ENCODE peak calls at places on chromosomes 3 and 15, in eight cellular contexts. W is SK-N-MC, B is HepG2, E is endothelial cell of umbilical vein, J is esophagus muscularis mucosa, Z is sigmoid colon, C is SK-N-SH, S is stomach. Q is an unnamed sample.

GRCh38 chr3:186930143-186930638 is at the start of gene ST6GAL1:
- DNase-seq in W (no peak), B (peak; percentile 43), E (peak; percentile 93), J (peak; percentile 93), Z (peak; percentile 73), C (peak; percentile 90), S (peak; percentile 67), Q (no peak)

GRCh38 chr15:63013052-63013808 is 29.3 kb upstream of the TPM1 start:
- DNase-seq in W (peak; percentile 20), B (no peak), E (peak; percentile 86), J (no peak), Z (no peak), C (no peak), S (no peak), Q (no peak)

GRCh38 chr3:121621491-121621890 is 28.3 kb downstream of the FBXO40 start:
- DNase-seq in W (no peak), B (no peak), E (no peak), J (no peak), Z (no peak), C (no peak), S (no peak), Q (no peak)

GRCh38 chr15:100729461-100729860 is 127.1 kb downstream of the ASB7 start:
- DNase-seq in W (no peak), B (no peak), E (no peak), J (peak; percentile 57), Z (no peak), C (peak; percentile 1), S (no peak), Q (no peak)

GRCh38 chr3:79367803-79368202 is 400.0 kb downstream of the ROBO1 start:
- DNase-seq in W (no peak), B (no peak), E (no peak), J (no peak), Z (no peak), C (no peak), S (no peak), Q (no peak)

GRCh38 chr3:95813261-95813660 is 1001.1 kb upstream of the EPHA6 start:
- DNase-seq in W (no peak), B (no peak), E (no peak), J (no peak), Z (no peak), C (no peak), S (no peak), Q (no peak)

GRCh38 chr3:171453175-171453868 is 6.9 kb downstream of the TNIK start:
- DNase-seq in W (no peak), B (no peak), E (no peak), J (no peak), Z (no peak), C (no peak), S (no peak), Q (no peak)

GRCh38 chr3:194056731-194057415 is 79.1 kb upstream of the HES1 start:
- DNase-seq in W (no peak), B (no peak), E (no peak), J (no peak), Z (no peak), C (no peak), S (no peak), Q (no peak)

DNA sequence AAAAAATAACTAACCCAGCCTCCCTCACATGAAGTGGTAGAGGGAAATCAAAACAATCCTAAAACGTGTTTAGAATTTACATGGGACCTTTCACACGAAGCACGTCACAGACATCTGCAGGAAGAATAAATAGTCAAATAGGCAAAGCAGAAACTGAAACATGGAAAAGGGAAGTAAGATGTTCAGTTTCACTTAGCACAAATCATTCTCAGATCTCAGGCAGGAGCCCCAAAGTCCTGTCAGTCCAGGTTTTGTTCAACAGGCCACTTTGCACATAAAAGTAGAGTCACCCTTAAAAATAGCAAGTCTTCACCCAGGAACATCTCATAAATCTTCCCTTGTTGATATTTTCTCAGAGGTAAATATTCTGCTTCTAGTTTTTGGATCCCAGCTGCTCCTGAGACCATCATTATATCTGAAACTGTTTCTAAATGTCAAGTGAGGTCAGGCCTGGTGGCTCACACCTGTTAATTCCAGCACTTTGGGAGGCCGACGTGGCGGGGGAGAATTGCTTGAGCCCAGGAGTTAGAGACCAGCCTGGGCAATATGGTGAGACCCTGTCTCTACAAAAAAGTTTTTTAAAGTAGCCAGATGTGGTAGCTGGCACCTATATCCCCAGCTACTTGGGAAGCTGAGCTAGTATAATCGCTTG is 1.9 kb downstream of the RUBCN start:
- DNase-seq in W (no peak), B (no peak), E (no peak), J (no peak), Z (no peak), C (no peak), S (no peak), Q (no peak)
- TF ChIP-seq POLR2AphosphoS5 in W (no peak), B (no peak), E (no peak), J (no peak), Z (no peak), C (no peak), S (no peak), Q (no peak)

DNA sequence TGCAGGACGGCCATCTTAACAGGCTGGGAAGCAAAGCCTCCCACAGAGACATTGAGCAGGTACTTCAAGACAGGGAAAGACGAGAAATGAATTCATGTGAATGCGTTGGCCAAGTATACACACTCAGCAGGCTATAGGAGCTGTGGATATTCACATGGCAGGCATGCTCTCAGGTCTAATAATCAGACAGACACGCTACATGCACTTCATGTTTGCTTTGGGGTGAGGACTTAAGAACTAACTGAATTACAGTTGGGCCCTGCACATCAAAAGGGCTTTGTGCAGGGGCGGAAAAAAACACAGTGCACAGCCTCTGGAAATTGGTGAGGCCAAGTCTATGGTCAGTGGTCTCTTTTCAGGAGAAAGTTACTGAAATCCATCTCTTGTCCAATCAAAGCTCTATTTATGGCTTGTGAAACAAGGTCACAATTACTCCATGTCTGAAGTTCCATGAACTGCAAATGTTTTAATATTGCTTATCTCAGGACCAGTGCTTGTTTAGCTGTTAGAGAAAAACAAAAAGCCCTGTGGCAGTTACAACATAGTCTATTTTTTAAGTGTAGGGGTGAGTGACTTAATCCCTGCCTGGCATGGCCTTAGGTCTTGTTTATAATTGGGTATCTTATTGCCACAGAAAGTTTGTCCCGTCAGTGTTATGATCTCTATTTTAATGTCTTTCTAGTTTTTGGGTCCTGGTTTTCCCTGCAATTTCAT is 100.6 kb upstream of the GOLGA6L6 start:
- DNase-seq in W (no peak), B (peak; percentile 29), E (no peak), J (peak; percentile 90), Z (no peak), C (no peak), S (no peak), Q (no peak)
- H3K9me3 ChIP-seq in W (no peaks in the 10 kb centered on the region), B (no peaks in the 10 kb centered on the region), E (peaks cover 9% of the 10 kb centered on the region), J (no peaks in the 10 kb centered on the region), Z (no peaks in the 10 kb centered on the region), C (no peaks in the 10 kb centered on the region), S (no peaks in the 10 kb centered on the region), Q (no peaks in the 10 kb centered on the region)

DNA sequence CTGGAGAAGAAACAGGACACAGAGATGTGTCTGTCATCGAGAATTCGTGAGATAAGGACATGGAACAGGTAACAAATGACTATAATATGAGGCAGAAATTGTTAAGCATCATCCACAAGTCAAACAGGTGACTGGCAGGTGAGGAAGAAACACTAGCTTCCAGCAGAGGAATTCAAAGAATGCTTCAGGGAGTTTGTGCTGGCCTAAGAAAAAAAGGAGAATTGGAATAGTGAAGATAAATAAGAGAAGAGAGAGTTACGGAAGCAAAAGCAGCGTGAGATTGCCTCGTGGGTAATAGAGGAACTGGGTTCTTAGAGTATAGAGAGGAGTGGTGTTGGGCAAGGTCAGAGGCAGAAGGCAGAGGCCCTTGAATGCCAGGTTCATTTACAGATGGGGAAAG is 22.9 kb upstream of the FGF12 start:
- DNase-seq in W (no peak), B (no peak), E (no peak), J (no peak), Z (no peak), C (no peak), S (no peak), Q (no peak)
- TF ChIP-seq POLR2AphosphoS5 in W (no peak), B (no peak), E (no peak), J (no peak), Z (no peak), C (no peak), S (no peak), Q (no peak)

DNA sequence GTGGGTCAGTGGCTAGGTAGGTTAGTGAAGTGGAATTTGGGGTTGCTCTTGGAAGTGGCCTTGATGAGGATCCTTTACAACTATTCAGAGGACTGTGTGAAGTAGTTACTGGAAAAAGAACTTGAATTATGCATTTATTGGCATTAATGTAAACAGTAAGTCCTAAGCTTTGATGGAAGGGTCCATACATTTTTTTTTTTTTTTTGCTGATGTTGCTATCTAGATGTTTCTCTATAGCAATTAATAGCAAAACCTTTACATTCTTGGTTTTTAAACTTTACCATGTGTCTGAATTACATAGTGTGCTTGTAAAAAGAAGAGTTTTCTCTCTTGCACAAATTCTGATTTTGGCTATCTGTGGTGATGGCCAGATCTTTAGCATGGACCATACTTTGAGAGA is 9.5 kb downstream of the ZNF621 start:
- DNase-seq in W (no peak), B (no peak), E (no peak), J (no peak), Z (no peak), C (no peak), S (no peak), Q (no peak)
- H3K9me3 ChIP-seq in W (no peaks in the 10 kb centered on the region), B (no peaks in the 10 kb centered on the region), E (peaks cover 2% of the 10 kb centered on the region), J (no peaks in the 10 kb centered on the region), Z (peaks cover 4% of the 10 kb centered on the region), C (no peaks in the 10 kb centered on the region), S (peaks cover 43% of the 10 kb centered on the region), Q (no peaks in the 10 kb centered on the region)

DNA sequence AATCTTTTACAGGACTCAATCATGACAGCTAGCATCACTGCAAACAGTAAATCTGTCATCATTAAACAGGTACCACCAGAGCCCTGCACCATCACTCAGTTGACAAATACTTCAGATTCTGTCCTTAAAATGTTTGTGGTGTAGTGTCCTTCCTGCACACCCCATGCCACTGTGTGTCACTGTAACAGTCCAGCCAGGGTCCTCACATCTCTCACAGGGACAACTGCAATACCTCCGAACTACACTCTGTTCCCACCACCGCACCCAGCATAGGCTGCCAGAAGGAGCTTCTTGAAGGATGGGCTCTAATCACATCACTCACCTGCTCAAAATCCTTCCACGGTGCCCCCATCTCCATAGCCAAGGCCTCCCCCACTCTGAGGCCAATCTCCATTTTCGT is 90.2 kb upstream of the FGF12 start:
- DNase-seq in W (no peak), B (no peak), E (no peak), J (peak; percentile 90), Z (no peak), C (no peak), S (no peak), Q (no peak)
- TF ChIP-seq POLR2AphosphoS5 in W (no peak), B (no peak), E (no peak), J (no peak), Z (no peak), C (no peak), S (no peak), Q (no peak)

DNA sequence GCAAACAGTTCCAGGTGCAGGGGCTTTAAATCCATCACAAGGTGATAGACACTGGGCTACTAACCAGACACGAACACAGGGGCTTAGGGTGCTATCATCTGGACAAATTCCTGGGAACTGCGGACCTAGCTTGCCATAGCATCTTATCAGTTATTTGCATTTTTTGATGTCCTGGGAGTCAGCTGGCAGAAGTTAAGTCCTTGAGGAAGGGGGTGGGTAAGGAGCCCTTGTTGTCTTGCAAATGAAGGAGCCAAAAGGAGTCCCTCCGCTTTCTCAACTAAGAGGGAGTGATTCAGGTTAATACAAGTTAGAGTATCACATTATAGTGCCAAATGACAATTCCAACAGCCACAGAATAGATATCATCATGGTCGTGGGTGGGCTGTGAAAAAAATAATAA is 108.9 kb downstream of the NPAP1 start:
- DNase-seq in W (no peak), B (no peak), E (no peak), J (no peak), Z (no peak), C (no peak), S (no peak), Q (no peak)
- H3K9me3 ChIP-seq in W (no peaks in the 10 kb centered on the region), B (peaks cover 67% of the 10 kb centered on the region), E (no peaks in the 10 kb centered on the region), J (no peaks in the 10 kb centered on the region), Z (no peaks in the 10 kb centered on the region), C (no peaks in the 10 kb centered on the region), S (peaks cover 20% of the 10 kb centered on the region), Q (no peaks in the 10 kb centered on the region)

GRCh38 chr3:143291826-143292447 is 172.4 kb downstream of the CHST2 start:
- DNase-seq in W (no peak), B (no peak), E (no peak), J (no peak), Z (no peak), C (no peak), S (no peak), Q (no peak)
- TF ChIP-seq POLR2AphosphoS5 in W (no peak), B (no peak), E (no peak), J (no peak), Z (no peak), C (no peak), S (no peak), Q (no peak)

Q was measured in vagina.